ENCODE peak calls at places on chromosomes 2 and 18, in six cellular contexts. H is right atrium auricular region; V is uterus; R is NAMALWA; A is fibroblast of gingiva; N is CD8-positive, alpha-beta T cell. O is an unnamed sample.
A peak's percentile ranks its signal among the peaks of the same experiment; 100 is the strongest.

GRCh38 chr18:31499157-31499524 is 1.2 kb downstream of the DSG2 start:
- DNase-seq in H (no peak), V (no peak), R (no peak), A (no peak), N (no peak), O (no peak)

GRCh38 chr18:59874166-59874565 is 25.6 kb upstream of the PMAIP1 start:
- DNase-seq in H (no peak), V (no peak), R (no peak), A (peak; percentile 70), N (no peak), O (no peak)

GRCh38 chr18:62715829-62716678 is 713 bp downstream of the PHLPP1 start:
- DNase-seq in H (peak; percentile 64), V (peak; percentile 48), R (peak; percentile 84), A (peak; percentile 47), N (peak; percentile 40), O (peak; percentile 47)

GRCh38 chr18:25019946-25020345 is 332.0 kb downstream of the ZNF521 start:
- DNase-seq in H (no peak), V (no peak), R (no peak), A (no peak), N (no peak), O (no peak)

GRCh38 chr2:191218292-191218898 is 26.8 kb upstream of the MYO1B start:
- DNase-seq in H (no peak), V (no peak), R (peak; percentile 76), A (peak; percentile 58), N (peak; percentile 27), O (no peak)

GRCh38 chr2:112621792-112622527 is 23.8 kb upstream of the SLC20A1 start:
- DNase-seq in H (no peak), V (no peak), R (no peak), A (peak; percentile 55), N (no peak), O (no peak)

GRCh38 chr2:88669371-88670214 is 21.9 kb upstream of the RPIA start:
- DNase-seq in H (no peak), V (no peak), R (peak; percentile 75), A (peak; percentile 31), N (no peak), O (no peak)

GRCh38 chr2:74373189-74373588 is 6.9 kb downstream of the DCTN1 start:
- DNase-seq in H (no peak), V (peak; percentile 28), R (no peak), A (peak; percentile 14), N (no peak), O (no peak)

GRCh38 chr2:24435391-24436316 is 55.4 kb upstream of the NCOA1 start:
- DNase-seq in H (peak; percentile 83), V (peak; percentile 83), R (no peak), A (peak; percentile 73), N (no peak), O (no peak)

GRCh38 chr2:238948765-238949641 is 101.1 kb downstream of the TWIST2 start:
- DNase-seq in H (peak; percentile 34), V (peak; percentile 5), R (no peak), A (no peak), N (no peak), O (no peak)

GRCh38 chr18:10017048-10017447 is 103.2 kb downstream of the VAPA start:
- DNase-seq in H (no peak), V (no peak), R (no peak), A (peak; percentile 7), N (no peak), O (no peak)

GRCh38 chr2:75558786-75559428 is 1.8 kb downstream of the EVA1A start:
- DNase-seq in H (no peak), V (no peak), R (no peak), A (peak; percentile 55), N (no peak), O (no peak)

GRCh38 chr2:37652199-37652640 is 19.2 kb downstream of the CDC42EP3 start:
- DNase-seq in H (no peak), V (peak; percentile 64), R (no peak), A (peak; percentile 48), N (no peak), O (no peak)

GRCh38 chr2:96408631-96409542 is 73.3 kb downstream of the NCAPH start:
- DNase-seq in H (peak; percentile 79), V (peak; percentile 33), R (no peak), A (no peak), N (no peak), O (no peak)

GRCh38 chr2:33620-34019 is 12.7 kb downstream of the FAM110C start:
- DNase-seq in H (no peak), V (no peak), R (no peak), A (no peak), N (peak; percentile 32), O (no peak)

GRCh38 chr2:161250864-161251436 is 57.3 kb upstream of the PSMD14 start:
- DNase-seq in H (no peak), V (no peak), R (peak; percentile 77), A (no peak), N (no peak), O (no peak)

GRCh38 chr2:208466920-208467298 is 60.3 kb downstream of the PTH2R start:
- DNase-seq in H (no peak), V (no peak), R (no peak), A (no peak), N (no peak), O (no peak)

GRCh38 chr2:1749750-1750149 is 5.4 kb upstream of the PXDN start:
- DNase-seq in H (peak; percentile 48), V (no peak), R (no peak), A (no peak), N (no peak), O (no peak)

GRCh38 chr18:42446195-42446594 is 491.2 kb downstream of the PIK3C3 start:
- DNase-seq in H (no peak), V (no peak), R (no peak), A (peak; percentile 49), N (no peak), O (no peak)

GRCh38 chr18:74221081-74221480 is 70.7 kb downstream of the CYB5A start:
- DNase-seq in H (no peak), V (no peak), R (no peak), A (no peak), N (no peak), O (no peak)

GRCh38 chr2:240205763-240206162 is 65.3 kb upstream of the OTOS start:
- DNase-seq in H (no peak), V (no peak), R (no peak), A (no peak), N (no peak), O (no peak)

GRCh38 chr2:33122726-33123125 is 176.0 kb downstream of the LTBP1 start:
- DNase-seq in H (no peak), V (no peak), R (no peak), A (no peak), N (no peak), O (no peak)

GRCh38 chr2:109046925-109047508 is 58.0 kb upstream of the EDAR start:
- DNase-seq in H (no peak), V (no peak), R (no peak), A (no peak), N (no peak), O (no peak)

GRCh38 chr18:43661570-43661969 is 384.3 kb upstream of the SYT4 start:
- DNase-seq in H (no peak), V (no peak), R (peak; percentile 55), A (peak; percentile 69), N (no peak), O (no peak)

GRCh38 chr2:176171331-176172006 is 14.4 kb downstream of the HOXD3 start:
- DNase-seq in H (no peak), V (no peak), R (no peak), A (no peak), N (no peak), O (no peak)

GRCh38 chr2:98833172-98833916 is 102.4 kb upstream of the MGAT4A start:
- DNase-seq in H (no peak), V (peak; percentile 67), R (no peak), A (no peak), N (no peak), O (no peak)

GRCh38 chr2:85667561-85668008 is 414 bp downstream of the SFTPB start:
- DNase-seq in H (no peak), V (no peak), R (no peak), A (no peak), N (no peak), O (no peak)

GRCh38 chr2:226217191-226217590 is 582.4 kb downstream of the IRS1 start:
- DNase-seq in H (no peak), V (no peak), R (no peak), A (peak; percentile 49), N (no peak), O (no peak)

O was measured in naive thymus-derived CD4-positive, alpha-beta T cell.